ENCODE peak calls at places on chromosome 18, in four cellular contexts. P is Right ventricle myocardium superior, W is bronchial epithelial cell, M is A549. V is an unnamed sample.

GRCh38 chr18:73660931-73661330 is 486.7 kb downstream of the FBXO15 start:
- DNase-seq in M (no peak), P (no peak), W (no peak), V (no peak)

GRCh38 chr18:8478166-8478967 is 130.9 kb upstream of the RAB12 start:
- DNase-seq in P (peak), M (peak), W (peak), V (peak)

GRCh38 chr18:72867721-72868665 is at the start of gene NETO1:
- DNase-seq in M (no peak), W (no peak), P (no peak), V (no peak)

GRCh38 chr18:2967357-2967756 is 45.6 kb downstream of the LPIN2 start:
- DNase-seq in P (no peak), W (no peak), M (no peak), V (no peak)

GRCh38 chr18:9688036-9688741 is 19.9 kb upstream of the RAB31 start:
- DNase-seq in M (no peak), P (no peak), W (peak), V (no peak)

GRCh38 chr18:72161686-72162085 is 382.5 kb downstream of the CBLN2 start:
- DNase-seq in P (no peak), M (no peak), W (peak), V (no peak)

GRCh38 chr18:41170346-41170745 is 784.7 kb upstream of the PIK3C3 start:
- DNase-seq in W (peak), P (no peak), M (no peak), V (no peak)

GRCh38 chr18:76859474-76860339 is 37.4 kb downstream of the ZNF236 start:
- DNase-seq in P (no peak), W (no peak), M (no peak), V (no peak)

GRCh38 chr18:13137041-13137938 is 81.3 kb upstream of the LDLRAD4 start:
- DNase-seq in P (peak), M (no peak), W (no peak), V (peak)

GRCh38 chr18:28728891-28729290 is 552.0 kb upstream of the CDH2 start:
- DNase-seq in W (peak), M (no peak), P (no peak), V (no peak)

GRCh38 chr18:28175930-28176673 is 828 bp downstream of the CDH2 start:
- DNase-seq in W (no peak), P (peak), M (peak), V (peak)

GRCh38 chr18:79548077-79548450 is 131.5 kb upstream of the CTDP1 start:
- DNase-seq in W (no peak), P (peak), M (no peak), V (no peak)

GRCh38 chr18:79935499-79935898 is 16.0 kb downstream of the SLC66A2 start:
- DNase-seq in M (no peak), W (no peak), P (peak), V (no peak)

GRCh38 chr18:27967938-27968803 is 208.8 kb downstream of the CDH2 start:
- DNase-seq in W (no peak), P (no peak), M (peak), V (no peak)

GRCh38 chr18:68449292-68449691 is 265.6 kb downstream of the TMX3 start:
- DNase-seq in P (no peak), M (no peak), W (no peak), V (no peak)

GRCh38 chr18:26568926-26569700 is 20.8 kb upstream of the KCTD1 start:
- DNase-seq in P (no peak), M (no peak), W (peak), V (no peak)

V was measured in heart right ventricle.